ENCODE peak calls at places on chromosomes 5 and 9, in four cellular contexts. J, T, U and Y are unnamed samples. For H3K4me1, the result is how much of the 10 kb centered on the place peaks cover.

GRCh38 chr9:81103597-81104471 is 585.5 kb downstream of the TLE1 start:
- DNase-seq in J (no peak), T (no peak), U (no peak), Y (no peak)

GRCh38 chr5:93831449-93831848 is 90.0 kb upstream of the POU5F2 start:
- DNase-seq in J (no peak), T (no peak), U (no peak), Y (no peak)

GRCh38 chr5:102583663-102584062 is 84.9 kb upstream of the SLCO6A1 start:
- DNase-seq in J (no peak), T (no peak), U (no peak), Y (no peak)

GRCh38 chr5:40365357-40366330 is 314.1 kb upstream of the PTGER4 start:
- DNase-seq in J (no peak), T (no peak), U (no peak), Y (no peak)

GRCh38 chr5:112956606-112957005 is 20.0 kb upstream of the DCP2 start:
- DNase-seq in J (no peak), T (no peak), U (no peak), Y (no peak)

GRCh38 chr5:163569284-163569683 is 63.9 kb downstream of the MAT2B start:
- DNase-seq in J (no peak), T (no peak), U (no peak), Y (no peak)

GRCh38 chr9:84953797-84954695 is 284.5 kb downstream of the NTRK2 start:
- DNase-seq in J (no peak), T (no peak), U (peak), Y (no peak)

GRCh38 chr9:91562412-91562811 is 138.8 kb upstream of the NFIL3 start:
- DNase-seq in J (no peak), T (no peak), U (no peak), Y (no peak)

GRCh38 chr9:114367406-114367805 is 20.4 kb downstream of the AKNA start:
- DNase-seq in J (no peak), T (no peak), U (no peak), Y (no peak)

GRCh38 chr5:14871084-14871572 is 450 bp downstream of the ANKH start:
- DNase-seq in J (peak), T (peak), U (no peak), Y (no peak)

GRCh38 chr9:78439866-78440830 is 143.2 kb downstream of the PSAT1 start:
- DNase-seq in J (no peak), T (no peak), U (no peak), Y (no peak)

GRCh38 chr5:141513021-141513626 is 24.2 kb downstream of the PCDHGC5 start:
- DNase-seq in J (peak), T (peak), U (peak), Y (no peak)
- H3K4me1 ChIP-seq in J (under half), T (under half), U (under half), Y (under half)

GRCh38 chr5:171424726-171425125 is 5.3 kb downstream of the FGF18 start:
- DNase-seq in J (no peak), T (no peak), U (peak), Y (no peak)
- H3K4me1 ChIP-seq in J (under half), T (under half), U (under half), Y (under half)

GRCh38 chr9:121802753-121803152 is 151.3 kb downstream of the DAB2IP start:
- DNase-seq in J (no peak), T (no peak), U (peak), Y (no peak)
- H3K4me1 ChIP-seq in J (under half), T (under half), U (under half), Y (under half)

GRCh38 chr9:37406603-37407401 is 15.7 kb upstream of the GRHPR start:
- DNase-seq in J (no peak), T (no peak), U (no peak), Y (no peak)
- H3K4me1 ChIP-seq in J (under half), T (under half), U (under half), Y (under half)

GRCh38 chr5:178108446-178108845 is 4.9 kb upstream of the N4BP3 start:
- DNase-seq in J (no peak), T (no peak), U (no peak), Y (no peak)

GRCh38 chr5:178111925-178112324 is 1.4 kb upstream of the N4BP3 start:
- DNase-seq in J (no peak), T (no peak), U (no peak), Y (no peak)

GRCh38 chr5:178108966-178109365 is 4.4 kb upstream of the N4BP3 start:
- DNase-seq in J (no peak), T (no peak), U (no peak), Y (no peak)

GRCh38 chr5:178112545-178112944 is 787 bp upstream of the N4BP3 start:
- DNase-seq in J (no peak), T (no peak), U (no peak), Y (no peak)

GRCh38 chr5:178110511-178110910 is 2.8 kb upstream of the N4BP3 start:
- DNase-seq in J (no peak), T (no peak), U (no peak), Y (no peak)
- H3K4me1 ChIP-seq in J (under half), T (under half), U (under half), Y (under half)

GRCh38 chr9:124290053-124290581 is 32.4 kb downstream of the NEK6 start:
- DNase-seq in J (no peak), T (peak), U (no peak), Y (no peak)
- H3K4me1 ChIP-seq in J (under half), T (half or more), U (under half), Y (under half)

GRCh38 chr9:133979124-133979920 is 12.8 kb downstream of the VAV2 start:
- DNase-seq in J (no peak), T (peak), U (no peak), Y (peak)
- H3K4me1 ChIP-seq in J (under half), T (under half), U (under half), Y (under half)

GRCh38 chr5:150521522-150521817 is 13.5 kb downstream of the NDST1 start:
- DNase-seq in J (no peak), T (no peak), U (no peak), Y (no peak)

GRCh38 chr5:150519560-150519945 is 11.6 kb downstream of the NDST1 start:
- DNase-seq in J (no peak), T (no peak), U (peak), Y (no peak)

GRCh38 chr5:150521939-150522503 is 14.1 kb downstream of the NDST1 start:
- DNase-seq in J (no peak), T (no peak), U (no peak), Y (no peak)

GRCh38 chr5:150520747-150521521 is 13.0 kb downstream of the NDST1 start:
- DNase-seq in J (no peak), T (no peak), U (no peak), Y (no peak)

DNA sequence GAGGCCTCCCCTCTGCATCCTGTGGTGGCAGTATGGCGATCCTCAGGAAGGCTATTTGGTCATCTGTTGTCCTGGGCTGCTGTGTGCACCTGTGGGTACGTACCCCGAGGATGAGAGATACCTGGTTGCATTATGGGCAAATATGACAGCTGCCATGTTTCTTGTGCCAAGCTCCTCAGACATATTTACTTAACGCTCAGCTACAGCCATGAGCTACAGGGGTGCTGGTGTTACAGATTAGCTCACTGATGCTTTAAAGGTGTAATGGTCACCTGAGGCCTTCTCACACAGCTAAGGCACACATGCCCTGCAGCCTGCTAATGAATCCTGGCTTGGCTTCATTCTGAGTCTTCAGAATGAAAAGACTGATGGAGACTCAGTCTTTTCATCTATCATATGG is 12.0 kb downstream of the NDST1 start:
- DNase-seq in J (no peak), T (no peak), U (no peak), Y (no peak)
- H3K4me1 ChIP-seq in J (under half), T (under half), U (under half), Y (under half)

DNA sequence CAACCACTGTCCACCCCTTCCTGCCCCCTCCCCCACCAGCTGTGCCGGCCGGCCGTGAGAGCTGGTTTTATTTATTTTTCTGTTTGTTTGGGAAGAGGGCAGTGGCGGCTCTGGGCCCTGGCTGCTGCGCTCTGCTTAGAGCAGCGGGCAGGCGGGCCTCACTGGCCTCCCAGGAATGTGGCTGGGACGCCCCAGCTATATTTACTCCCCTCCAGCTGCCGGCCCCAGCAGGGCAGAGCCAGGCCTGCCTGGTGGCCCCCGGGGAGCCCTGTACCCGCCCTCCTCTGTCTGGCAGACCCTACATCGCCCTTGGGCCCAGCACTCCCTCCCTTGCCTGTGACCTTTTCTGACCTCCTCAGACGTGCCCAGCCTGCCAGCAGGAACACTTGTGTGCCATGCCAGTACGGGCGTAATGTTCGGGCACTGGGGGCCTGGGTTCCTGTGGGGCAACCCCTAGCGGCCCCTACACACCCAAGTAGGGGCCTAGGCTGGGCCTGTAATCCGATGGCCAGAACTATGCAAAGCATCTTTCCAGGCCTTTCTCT is 7.7 kb downstream of the CXXC5 start:
- DNase-seq in J (no peak), T (no peak), U (no peak), Y (no peak)
- H3K4me1 ChIP-seq in J (under half), T (half or more), U (under half), Y (under half)

GRCh38 chr5:158843305-158843704 is 256.4 kb downstream of the EBF1 start:
- DNase-seq in J (no peak), T (no peak), U (no peak), Y (no peak)
- H3K4me1 ChIP-seq in J (under half), T (under half), U (under half), Y (under half)